ENCODE peak calls at places on chromosome 22, in nine cellular contexts. D is HTR-8/SVneo; J is ureter; B is kidney tubule cell; A is spleen; R is NCI-H510A treated with DMSO at 0.1 percent for 48 hours; W is lower lobe of right lung; E is iris pigment epithelial cell; I is activated T-helper 1 cell treated with anti-CD3 and anti-CD28 coated beads, Interleukin-2, amount 50 U/mL, for 16 hours. V is an unnamed sample.

GRCh38 chr22:19232620-19233019 is 54.1 kb upstream of the SLC25A1 start:
- DNase-seq in D (no peak), J (no peak), B (no peak), A (no peak), R (peak; percentile 31), W (no peak), E (peak; percentile 27), I (no peak), V (no peak)

GRCh38 chr22:21632237-21632895 is at the start of gene CCDC116:
- DNase-seq in D (no peak), J (no peak), B (no peak), A (peak; percentile 88), R (no peak), W (peak; percentile 70), E (no peak), I (peak; percentile 48), V (no peak)

GRCh38 chr22:31332886-31333285 is 13.3 kb downstream of the PATZ1 start:
- DNase-seq in D (no peak), J (no peak), B (peak; percentile 61), A (no peak), R (no peak), W (no peak), E (peak; percentile 32), I (no peak), V (peak; percentile 40)

GRCh38 chr22:43848366-43849171 is 13.7 kb downstream of the SULT4A1 start:
- DNase-seq in D (peak; percentile 24), J (no peak), B (peak; percentile 36), A (peak; percentile 63), R (peak; percentile 59), W (no peak), E (peak; percentile 39), I (no peak), V (peak; percentile 69)

GRCh38 chr22:33481550-33481949 is 423.4 kb upstream of the SYN3 start:
- DNase-seq in D (no peak), J (no peak), B (no peak), A (no peak), R (no peak), W (no peak), E (no peak), I (no peak), V (no peak)

GRCh38 chr22:24421428-24421931 is 5.9 kb upstream of the ADORA2A start:
- DNase-seq in D (no peak), J (no peak), B (peak; percentile 34), A (no peak), R (no peak), W (peak; percentile 32), E (no peak), I (no peak), V (no peak)

GRCh38 chr22:50319503-50319951 is 7.3 kb downstream of the DENND6B start:
- DNase-seq in D (no peak), J (no peak), B (no peak), A (peak; percentile 78), R (no peak), W (no peak), E (no peak), I (no peak), V (no peak)

GRCh38 chr22:23685205-23685784 is 5.5 kb upstream of the RGL4 start:
- DNase-seq in D (no peak), J (no peak), B (peak; percentile 32), A (no peak), R (no peak), W (no peak), E (peak; percentile 45), I (no peak), V (peak; percentile 63)

GRCh38 chr22:41288245-41288946 is 2.4 kb upstream of the RANGAP1 start:
- DNase-seq in D (peak; percentile 68), J (no peak), B (peak; percentile 91), A (no peak), R (peak; percentile 58), W (no peak), E (peak; percentile 71), I (no peak), V (peak; percentile 47)

GRCh38 chr22:41405588-41405987 is 23.8 kb downstream of the TEF start:
- DNase-seq in D (no peak), J (no peak), B (no peak), A (peak; percentile 77), R (no peak), W (no peak), E (no peak), I (no peak), V (no peak)

GRCh38 chr22:40635008-40635939 is 1.2 kb downstream of the MRTFA start:
- DNase-seq in D (no peak), J (peak; percentile 13), B (peak; percentile 22), A (no peak), R (no peak), W (no peak), E (peak; percentile 54), I (no peak), V (no peak)

GRCh38 chr22:23197836-23198235 is 17.5 kb downstream of the BCR start:
- DNase-seq in D (no peak), J (no peak), B (no peak), A (peak; percentile 67), R (no peak), W (no peak), E (no peak), I (no peak), V (no peak)

GRCh38 chr22:47965066-47965465 is 1202.6 kb downstream of the TBC1D22A start:
- DNase-seq in D (no peak), J (no peak), B (no peak), A (no peak), R (no peak), W (no peak), E (no peak), I (no peak), V (no peak)

GRCh38 chr22:49161002-49161850 is 666.4 kb downstream of the BRD1 start:
- DNase-seq in D (no peak), J (no peak), B (no peak), A (peak; percentile 53), R (no peak), W (no peak), E (no peak), I (no peak), V (no peak)

GRCh38 chr22:50691521-50691920 is 18.9 kb downstream of the SHANK3 start:
- DNase-seq in D (no peak), J (no peak), B (peak; percentile 36), A (no peak), R (no peak), W (no peak), E (peak; percentile 47), I (no peak), V (no peak)

GRCh38 chr22:19691007-19691720 is 23.1 kb upstream of the SEPTIN5 start:
- DNase-seq in D (no peak), J (no peak), B (no peak), A (no peak), R (no peak), W (no peak), E (no peak), I (no peak), V (no peak)

GRCh38 chr22:28139993-28140392 is 220.9 kb upstream of the PITPNB start:
- DNase-seq in D (peak; percentile 15), J (no peak), B (peak; percentile 90), A (no peak), R (no peak), W (no peak), E (peak; percentile 95), I (no peak), V (peak; percentile 71)

GRCh38 chr22:50205781-50206569 is 5.2 kb downstream of the SELENOO start:
- DNase-seq in D (no peak), J (no peak), B (no peak), A (no peak), R (no peak), W (peak; percentile 32), E (no peak), I (no peak), V (no peak)

GRCh38 chr22:43343262-43343988 is at the start of gene SCUBE1:
- DNase-seq in D (peak; percentile 68), J (peak; percentile 75), B (peak; percentile 33), A (peak; percentile 82), R (peak; percentile 5), W (peak; percentile 67), E (peak; percentile 33), I (peak; percentile 26), V (peak; percentile 87)

GRCh38 chr22:49015459-49015858 is 812.2 kb downstream of the BRD1 start:
- DNase-seq in D (no peak), J (peak; percentile 34), B (no peak), A (no peak), R (no peak), W (no peak), E (no peak), I (no peak), V (no peak)

GRCh38 chr22:26322179-26322905 is 106.7 kb upstream of the ASPHD2 start:
- DNase-seq in D (peak; percentile 63), J (no peak), B (peak; percentile 87), A (no peak), R (no peak), W (no peak), E (peak; percentile 46), I (no peak), V (peak; percentile 90)

GRCh38 chr22:23182289-23183106 is 2.2 kb downstream of the BCR start:
- DNase-seq in D (peak; percentile 73), J (no peak), B (peak; percentile 89), A (no peak), R (peak; percentile 87), W (no peak), E (peak; percentile 55), I (peak; percentile 38), V (no peak)

GRCh38 chr22:23187871-23188700 is 7.8 kb downstream of the BCR start:
- DNase-seq in D (no peak), J (no peak), B (peak; percentile 69), A (no peak), R (no peak), W (no peak), E (no peak), I (no peak), V (no peak)

GRCh38 chr22:38078046-38078840 is 5.7 kb downstream of the SLC16A8 start:
- DNase-seq in D (no peak), J (no peak), B (no peak), A (peak; percentile 51), R (no peak), W (peak; percentile 43), E (no peak), I (no peak), V (no peak)

GRCh38 chr22:22749167-22749758 is 104.8 kb downstream of the GGTLC2 start:
- DNase-seq in D (no peak), J (no peak), B (no peak), A (no peak), R (no peak), W (no peak), E (no peak), I (no peak), V (no peak)

GRCh38 chr22:48278620-48279464 is 1516.4 kb downstream of the TBC1D22A start:
- DNase-seq in D (no peak), J (no peak), B (no peak), A (no peak), R (no peak), W (no peak), E (no peak), I (no peak), V (no peak)

GRCh38 chr22:25898707-25899365 is 156.8 kb downstream of the MYO18B start:
- DNase-seq in D (no peak), J (no peak), B (peak; percentile 10), A (no peak), R (no peak), W (no peak), E (peak; percentile 1), I (no peak), V (no peak)

GRCh38 chr22:39374191-39374590 is 24.4 kb downstream of the SYNGR1 start:
- DNase-seq in D (no peak), J (no peak), B (no peak), A (no peak), R (no peak), W (no peak), E (no peak), I (no peak), V (no peak)

GRCh38 chr22:20604776-20605221 is 97.4 kb downstream of the MED15 start:
- DNase-seq in D (no peak), J (no peak), B (no peak), A (no peak), R (no peak), W (no peak), E (no peak), I (no peak), V (no peak)

GRCh38 chr22:19853879-19854777 is 546 bp downstream of the GNB1L start:
- DNase-seq in D (no peak), J (no peak), B (no peak), A (peak; percentile 74), R (no peak), W (peak; percentile 53), E (peak; percentile 12), I (no peak), V (peak; percentile 17)

GRCh38 chr22:31491218-31491962 is 1.7 kb upstream of the EIF4ENIF1 start:
- DNase-seq in D (no peak), J (no peak), B (no peak), A (no peak), R (no peak), W (no peak), E (no peak), I (no peak), V (no peak)